ENCODE peak calls at places on chromosomes 12 and 14, in nine cellular contexts. One of them, this sample, is unnamed.

GRCh38 chr12:118052324-118053070 is 8.5 kb downstream of the WSB2 start:
- DNase-seq in pancreas: peak
- DNase-seq in GM23338: peak
- DNase-seq in lower leg skin: peak
- DNase-seq in SK-N-MC: no peak
- DNase-seq in CD8-positive, alpha-beta memory T cell: no peak
- DNase-seq in WERI-Rb-1: no peak
- DNase-seq in heart left ventricle: peak
- DNase-seq in ovary: peak
- DNase-seq in this sample: peak

GRCh38 chr14:106831322-106831720 is 1304.9 kb downstream of the TMEM121 start:
- DNase-seq in pancreas: no peak
- DNase-seq in GM23338: peak
- DNase-seq in lower leg skin: peak
- DNase-seq in SK-N-MC: no peak
- DNase-seq in CD8-positive, alpha-beta memory T cell: peak
- DNase-seq in WERI-Rb-1: peak
- DNase-seq in heart left ventricle: no peak
- DNase-seq in ovary: no peak
- DNase-seq in this sample: peak

GRCh38 chr12:55724226-55724939 is 4.2 kb downstream of the RDH5 start:
- DNase-seq in pancreas: no peak
- DNase-seq in GM23338: peak
- DNase-seq in lower leg skin: peak
- DNase-seq in SK-N-MC: no peak
- DNase-seq in CD8-positive, alpha-beta memory T cell: peak
- DNase-seq in WERI-Rb-1: peak
- DNase-seq in heart left ventricle: no peak
- DNase-seq in ovary: peak
- DNase-seq in this sample: peak

GRCh38 chr12:13094349-13094748 is 9.1 kb downstream of the GSG1 start:
- DNase-seq in pancreas: no peak
- DNase-seq in GM23338: no peak
- DNase-seq in lower leg skin: no peak
- DNase-seq in SK-N-MC: no peak
- DNase-seq in CD8-positive, alpha-beta memory T cell: no peak
- DNase-seq in WERI-Rb-1: peak
- DNase-seq in heart left ventricle: no peak
- DNase-seq in ovary: no peak
- DNase-seq in this sample: no peak

GRCh38 chr12:97805086-97805485 is 342.5 kb downstream of the RMST start:
- DNase-seq in pancreas: no peak
- DNase-seq in GM23338: no peak
- DNase-seq in lower leg skin: no peak
- DNase-seq in SK-N-MC: no peak
- DNase-seq in CD8-positive, alpha-beta memory T cell: no peak
- DNase-seq in WERI-Rb-1: no peak
- DNase-seq in heart left ventricle: no peak
- DNase-seq in ovary: no peak
- DNase-seq in this sample: no peak

GRCh38 chr14:24132061-24132685 is 1.7 kb downstream of the FITM1 start:
- DNase-seq in pancreas: peak
- DNase-seq in GM23338: no peak
- DNase-seq in lower leg skin: no peak
- DNase-seq in SK-N-MC: no peak
- DNase-seq in CD8-positive, alpha-beta memory T cell: no peak
- DNase-seq in WERI-Rb-1: no peak
- DNase-seq in heart left ventricle: no peak
- DNase-seq in ovary: no peak
- DNase-seq in this sample: no peak

GRCh38 chr12:50411051-50411660 is 10.5 kb downstream of the LARP4 start:
- DNase-seq in pancreas: no peak
- DNase-seq in GM23338: no peak
- DNase-seq in lower leg skin: peak
- DNase-seq in SK-N-MC: no peak
- DNase-seq in CD8-positive, alpha-beta memory T cell: no peak
- DNase-seq in WERI-Rb-1: no peak
- DNase-seq in heart left ventricle: no peak
- DNase-seq in ovary: no peak
- DNase-seq in this sample: no peak

GRCh38 chr14:76715927-76716200 is 45.4 kb upstream of the VASH1 start:
- DNase-seq in pancreas: no peak
- DNase-seq in GM23338: no peak
- DNase-seq in lower leg skin: no peak
- DNase-seq in SK-N-MC: no peak
- DNase-seq in CD8-positive, alpha-beta memory T cell: no peak
- DNase-seq in WERI-Rb-1: peak
- DNase-seq in heart left ventricle: peak
- DNase-seq in ovary: no peak
- DNase-seq in this sample: no peak

GRCh38 chr14:27725482-27725881 is 1041.1 kb upstream of the FOXG1 start:
- DNase-seq in pancreas: no peak
- DNase-seq in GM23338: no peak
- DNase-seq in lower leg skin: no peak
- DNase-seq in SK-N-MC: no peak
- DNase-seq in CD8-positive, alpha-beta memory T cell: no peak
- DNase-seq in WERI-Rb-1: no peak
- DNase-seq in heart left ventricle: no peak
- DNase-seq in ovary: no peak
- DNase-seq in this sample: no peak

GRCh38 chr12:39292125-39292630 is 150.7 kb downstream of the KIF21A start:
- DNase-seq in pancreas: no peak
- DNase-seq in GM23338: no peak
- DNase-seq in lower leg skin: no peak
- DNase-seq in SK-N-MC: no peak
- DNase-seq in CD8-positive, alpha-beta memory T cell: no peak
- DNase-seq in WERI-Rb-1: no peak
- DNase-seq in heart left ventricle: no peak
- DNase-seq in ovary: no peak
- DNase-seq in this sample: no peak

GRCh38 chr12:43332977-43333649 is 218.9 kb downstream of the ADAMTS20 start:
- DNase-seq in pancreas: no peak
- DNase-seq in GM23338: no peak
- DNase-seq in lower leg skin: no peak
- DNase-seq in SK-N-MC: no peak
- DNase-seq in CD8-positive, alpha-beta memory T cell: no peak
- DNase-seq in WERI-Rb-1: no peak
- DNase-seq in heart left ventricle: no peak
- DNase-seq in ovary: no peak
- DNase-seq in this sample: no peak

GRCh38 chr12:7269273-7269672 is 34.6 kb upstream of the ACSM4 start:
- DNase-seq in pancreas: no peak
- DNase-seq in GM23338: no peak
- DNase-seq in lower leg skin: no peak
- DNase-seq in SK-N-MC: no peak
- DNase-seq in CD8-positive, alpha-beta memory T cell: no peak
- DNase-seq in WERI-Rb-1: no peak
- DNase-seq in heart left ventricle: no peak
- DNase-seq in ovary: no peak
- DNase-seq in this sample: no peak

DNA sequence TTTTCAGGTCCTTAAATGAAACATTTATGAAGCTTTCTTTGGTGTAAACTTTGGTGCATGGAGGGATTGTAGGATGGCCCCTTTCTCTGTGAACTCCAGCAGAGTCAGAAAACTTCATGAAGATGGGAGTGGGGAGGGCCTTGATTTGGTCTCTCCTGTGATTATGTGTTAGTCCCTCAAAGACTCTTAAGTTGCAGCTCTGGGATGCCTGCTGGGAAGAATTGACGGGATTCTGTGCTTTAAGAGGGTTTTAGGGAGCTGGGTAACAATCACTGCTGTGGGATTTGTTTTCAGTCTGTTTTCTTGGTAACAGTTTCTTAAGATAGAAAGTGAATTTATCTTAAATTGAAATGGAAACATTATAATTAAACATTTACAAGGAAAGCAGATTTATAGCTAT is 378.1 kb downstream of the AACS start:
- DNase-seq in pancreas: no peak
- DNase-seq in GM23338: no peak
- DNase-seq in lower leg skin: no peak
- DNase-seq in SK-N-MC: no peak
- DNase-seq in CD8-positive, alpha-beta memory T cell: no peak
- DNase-seq in WERI-Rb-1: no peak
- DNase-seq in heart left ventricle: no peak
- DNase-seq in ovary: no peak
- DNase-seq in this sample: no peak
- H3K4me3 ChIP-seq in pancreas: no peak
- H3K4me3 ChIP-seq in GM23338: no peak
- H3K4me3 ChIP-seq in lower leg skin: no peak
- H3K4me3 ChIP-seq in SK-N-MC: no peak
- H3K4me3 ChIP-seq in CD8-positive, alpha-beta memory T cell: no peak
- H3K4me3 ChIP-seq in WERI-Rb-1: no peak
- H3K4me3 ChIP-seq in heart left ventricle: no peak
- H3K4me3 ChIP-seq in ovary: no peak
- H3K4me3 ChIP-seq in this sample: no peak

GRCh38 chr12:4380332-4380731 is 820 bp upstream of the FGF23 start:
- DNase-seq in pancreas: no peak
- DNase-seq in GM23338: no peak
- DNase-seq in lower leg skin: no peak
- DNase-seq in SK-N-MC: no peak
- DNase-seq in CD8-positive, alpha-beta memory T cell: no peak
- DNase-seq in WERI-Rb-1: no peak
- DNase-seq in heart left ventricle: no peak
- DNase-seq in ovary: no peak
- DNase-seq in this sample: no peak

GRCh38 chr12:4383304-4383865 is 3.9 kb upstream of the FGF23 start:
- DNase-seq in pancreas: no peak
- DNase-seq in GM23338: peak
- DNase-seq in lower leg skin: no peak
- DNase-seq in SK-N-MC: no peak
- DNase-seq in CD8-positive, alpha-beta memory T cell: no peak
- DNase-seq in WERI-Rb-1: peak
- DNase-seq in heart left ventricle: no peak
- DNase-seq in ovary: no peak
- DNase-seq in this sample: no peak

GRCh38 chr12:4379410-4379809 is at the start of gene FGF23:
- DNase-seq in pancreas: no peak
- DNase-seq in GM23338: peak
- DNase-seq in lower leg skin: no peak
- DNase-seq in SK-N-MC: no peak
- DNase-seq in CD8-positive, alpha-beta memory T cell: no peak
- DNase-seq in WERI-Rb-1: no peak
- DNase-seq in heart left ventricle: no peak
- DNase-seq in ovary: no peak
- DNase-seq in this sample: no peak
- H3K4me3 ChIP-seq in pancreas: no peak
- H3K4me3 ChIP-seq in GM23338: no peak
- H3K4me3 ChIP-seq in lower leg skin: no peak
- H3K4me3 ChIP-seq in SK-N-MC: no peak
- H3K4me3 ChIP-seq in CD8-positive, alpha-beta memory T cell: no peak
- H3K4me3 ChIP-seq in WERI-Rb-1: no peak
- H3K4me3 ChIP-seq in heart left ventricle: no peak
- H3K4me3 ChIP-seq in ovary: no peak
- H3K4me3 ChIP-seq in this sample: no peak

GRCh38 chr12:133235401-133236112 is at the start of gene ANHX:
- DNase-seq in pancreas: no peak
- DNase-seq in GM23338: no peak
- DNase-seq in lower leg skin: no peak
- DNase-seq in SK-N-MC: no peak
- DNase-seq in CD8-positive, alpha-beta memory T cell: no peak
- DNase-seq in WERI-Rb-1: no peak
- DNase-seq in heart left ventricle: no peak
- DNase-seq in ovary: no peak
- DNase-seq in this sample: no peak
- H3K4me3 ChIP-seq in pancreas: no peak
- H3K4me3 ChIP-seq in GM23338: no peak
- H3K4me3 ChIP-seq in lower leg skin: no peak
- H3K4me3 ChIP-seq in SK-N-MC: no peak
- H3K4me3 ChIP-seq in CD8-positive, alpha-beta memory T cell: no peak
- H3K4me3 ChIP-seq in WERI-Rb-1: no peak
- H3K4me3 ChIP-seq in heart left ventricle: no peak
- H3K4me3 ChIP-seq in ovary: no peak
- H3K4me3 ChIP-seq in this sample: no peak

GRCh38 chr14:74683406-74683805 is 29.5 kb downstream of the AREL1 start:
- DNase-seq in pancreas: no peak
- DNase-seq in GM23338: no peak
- DNase-seq in lower leg skin: no peak
- DNase-seq in SK-N-MC: no peak
- DNase-seq in CD8-positive, alpha-beta memory T cell: no peak
- DNase-seq in WERI-Rb-1: no peak
- DNase-seq in heart left ventricle: no peak
- DNase-seq in ovary: no peak
- DNase-seq in this sample: no peak

GRCh38 chr14:74684444-74684843 is 28.4 kb downstream of the AREL1 start:
- DNase-seq in pancreas: no peak
- DNase-seq in GM23338: no peak
- DNase-seq in lower leg skin: no peak
- DNase-seq in SK-N-MC: no peak
- DNase-seq in CD8-positive, alpha-beta memory T cell: no peak
- DNase-seq in WERI-Rb-1: no peak
- DNase-seq in heart left ventricle: no peak
- DNase-seq in ovary: no peak
- DNase-seq in this sample: no peak

GRCh38 chr14:74686324-74686723 is 26.6 kb downstream of the AREL1 start:
- DNase-seq in pancreas: no peak
- DNase-seq in GM23338: no peak
- DNase-seq in lower leg skin: no peak
- DNase-seq in SK-N-MC: no peak
- DNase-seq in CD8-positive, alpha-beta memory T cell: no peak
- DNase-seq in WERI-Rb-1: no peak
- DNase-seq in heart left ventricle: no peak
- DNase-seq in ovary: no peak
- DNase-seq in this sample: no peak

GRCh38 chr14:74685054-74685453 is 27.8 kb downstream of the AREL1 start:
- DNase-seq in pancreas: no peak
- DNase-seq in GM23338: no peak
- DNase-seq in lower leg skin: no peak
- DNase-seq in SK-N-MC: no peak
- DNase-seq in CD8-positive, alpha-beta memory T cell: no peak
- DNase-seq in WERI-Rb-1: no peak
- DNase-seq in heart left ventricle: no peak
- DNase-seq in ovary: no peak
- DNase-seq in this sample: no peak

DNA sequence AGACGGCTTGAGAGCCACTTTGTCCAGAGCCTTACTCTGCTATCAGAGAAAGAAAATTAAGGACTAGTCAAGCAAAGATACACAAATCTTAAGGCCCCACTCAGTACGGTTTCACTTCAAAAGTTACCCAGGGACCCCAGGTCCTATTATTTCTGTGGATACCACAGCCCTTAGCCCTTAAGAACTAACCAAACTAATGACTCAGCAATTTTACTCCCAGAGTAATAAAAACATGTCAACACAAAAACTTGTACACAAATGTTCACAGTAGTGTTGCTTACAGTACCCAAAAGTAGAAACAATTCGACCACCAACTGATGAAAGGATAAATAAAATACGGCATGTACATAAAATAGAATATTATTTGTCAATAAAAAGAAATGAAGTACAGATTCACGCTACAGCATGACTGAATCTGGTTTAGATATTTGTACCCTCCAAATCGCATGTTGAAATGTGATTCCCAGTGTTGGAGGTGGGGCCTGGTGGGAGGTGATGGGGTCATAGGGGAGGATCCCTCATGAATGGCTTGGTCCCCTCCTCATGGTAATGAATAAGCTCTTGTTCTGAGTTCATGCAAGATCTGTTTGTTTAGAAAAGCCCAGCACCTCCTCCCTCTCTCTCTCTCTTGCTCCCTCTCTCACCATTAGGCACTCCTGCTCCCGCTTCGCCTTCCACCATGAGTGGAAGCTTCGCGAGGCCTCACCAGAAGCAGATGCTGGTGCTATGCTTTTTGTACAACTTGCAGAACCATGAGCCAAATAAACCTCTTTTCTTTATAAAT is 30.5 kb downstream of the AREL1 start:
- DNase-seq in pancreas: no peak
- DNase-seq in GM23338: peak
- DNase-seq in lower leg skin: no peak
- DNase-seq in SK-N-MC: no peak
- DNase-seq in CD8-positive, alpha-beta memory T cell: no peak
- DNase-seq in WERI-Rb-1: no peak
- DNase-seq in heart left ventricle: no peak
- DNase-seq in ovary: no peak
- DNase-seq in this sample: no peak
- H3K4me3 ChIP-seq in pancreas: no peak
- H3K4me3 ChIP-seq in GM23338: no peak
- H3K4me3 ChIP-seq in lower leg skin: no peak
- H3K4me3 ChIP-seq in SK-N-MC: no peak
- H3K4me3 ChIP-seq in CD8-positive, alpha-beta memory T cell: no peak
- H3K4me3 ChIP-seq in WERI-Rb-1: no peak
- H3K4me3 ChIP-seq in heart left ventricle: no peak
- H3K4me3 ChIP-seq in ovary: no peak
- H3K4me3 ChIP-seq in this sample: no peak

This sample was measured in transverse colon.